ENCODE peak calls at places on chromosomes 3 and 15, in ten cellular contexts. Q is C1 segment of cervical spinal cord; B is tibial artery; H is adipocyte; P is stimulated activated CD4-positive, alpha-beta T cell treated with anti-CD3 and anti-CD28 coated beads, TNF-alpha, amount 100 ng/mL, for 48 hours; J is stomach; D is activated CD8-positive, alpha-beta memory T cell treated with anti-CD3 and anti-CD28 coated beads for 24 hours; W is DND-41; L is CD4-positive, CD25-positive, alpha-beta regulatory T cell; S is Right ventricle myocardium superior. X is an unnamed sample.

GRCh38 chr3:60431599-60431958 is 819.7 kb downstream of the FHIT start:
- DNase-seq in Q (no peak), B (no peak), H (no peak), P (no peak), J (no peak), D (no peak), W (no peak), L (peak), S (no peak), X (no peak)

GRCh38 chr3:187989458-187990153 is 164.4 kb upstream of the LPP start:
- DNase-seq in Q (no peak), B (no peak), H (no peak), P (no peak), J (no peak), D (no peak), W (no peak), L (no peak), S (no peak), X (peak)

GRCh38 chr15:25481208-25481862 is 42.5 kb upstream of the UBE3A start:
- DNase-seq in Q (no peak), B (no peak), H (peak), P (no peak), J (no peak), D (no peak), W (no peak), L (no peak), S (no peak), X (peak)

GRCh38 chr15:72838311-72838731 is 54.8 kb upstream of the ADPGK start:
- DNase-seq in Q (no peak), B (peak), H (no peak), P (no peak), J (no peak), D (no peak), W (no peak), L (no peak), S (no peak), X (no peak)

GRCh38 chr3:29720660-29721059 is 439.8 kb downstream of the RBMS3 start:
- DNase-seq in Q (no peak), B (no peak), H (no peak), P (no peak), J (no peak), D (no peak), W (no peak), L (no peak), S (no peak), X (no peak)

GRCh38 chr3:109125902-109126301 is 8.0 kb upstream of the MORC1 start:
- DNase-seq in Q (no peak), B (no peak), H (no peak), P (no peak), J (no peak), D (no peak), W (no peak), L (no peak), S (no peak), X (no peak)

GRCh38 chr3:126270145-126270811 is 86.9 kb downstream of the KLF15 start:
- DNase-seq in Q (peak), B (peak), H (peak), P (no peak), J (peak), D (no peak), W (no peak), L (no peak), S (peak), X (peak)

GRCh38 chr15:52102468-52102867 is 10.1 kb downstream of the BCL2L10 start:
- DNase-seq in Q (no peak), B (no peak), H (peak), P (no peak), J (no peak), D (no peak), W (no peak), L (no peak), S (no peak), X (no peak)

GRCh38 chr15:72411544-72411943 is 13.4 kb downstream of the TMEM202 start:
- DNase-seq in Q (no peak), B (no peak), H (no peak), P (no peak), J (no peak), D (no peak), W (no peak), L (no peak), S (no peak), X (no peak)

GRCh38 chr3:195755391-195755790 is 34.6 kb downstream of the MUC20 start:
- DNase-seq in Q (no peak), B (peak), H (no peak), P (no peak), J (no peak), D (no peak), W (no peak), L (no peak), S (no peak), X (no peak)

GRCh38 chr3:64399205-64399800 is 174.0 kb upstream of the PRICKLE2 start:
- DNase-seq in Q (no peak), B (no peak), H (peak), P (peak), J (no peak), D (no peak), W (no peak), L (no peak), S (no peak), X (peak)

GRCh38 chr3:188061133-188061532 is 92.8 kb upstream of the LPP start:
- DNase-seq in Q (no peak), B (no peak), H (peak), P (peak), J (no peak), D (peak), W (peak), L (peak), S (no peak), X (no peak)

GRCh38 chr15:77081971-77082370 is 11.1 kb upstream of the TSPAN3 start:
- DNase-seq in Q (no peak), B (no peak), H (no peak), P (no peak), J (no peak), D (no peak), W (no peak), L (no peak), S (no peak), X (no peak)

GRCh38 chr15:90233701-90234518 is at the start of the genes CIB1 and GDPGP1:
- DNase-seq in Q (peak), B (peak), H (peak), P (peak), J (peak), D (peak), W (peak), L (peak), S (peak), X (peak)

GRCh38 chr15:31360843-31361763 is 34.5 kb downstream of the KLF13 start:
- DNase-seq in Q (no peak), B (no peak), H (no peak), P (no peak), J (peak), D (peak), W (peak), L (peak), S (peak), X (peak)

GRCh38 chr15:89364341-89364740 is 29.7 kb upstream of the POLG start:
- DNase-seq in Q (peak), B (no peak), H (no peak), P (no peak), J (no peak), D (no peak), W (no peak), L (no peak), S (no peak), X (no peak)

GRCh38 chr3:54222318-54222717 is 100.0 kb downstream of the CACNA2D3 start:
- DNase-seq in Q (no peak), B (no peak), H (no peak), P (no peak), J (no peak), D (no peak), W (no peak), L (no peak), S (no peak), X (no peak)

GRCh38 chr15:89051875-89052274 is 36.4 kb upstream of the ABHD2 start:
- DNase-seq in Q (no peak), B (no peak), H (peak), P (no peak), J (no peak), D (no peak), W (no peak), L (no peak), S (no peak), X (no peak)

GRCh38 chr3:44905501-44906159 is 31.2 kb downstream of the TGM4 start:
- DNase-seq in Q (no peak), B (no peak), H (no peak), P (no peak), J (no peak), D (no peak), W (no peak), L (no peak), S (no peak), X (no peak)

GRCh38 chr3:190258634-190259033 is 63.6 kb downstream of the CLDN1 start:
- DNase-seq in Q (no peak), B (no peak), H (peak), P (no peak), J (no peak), D (no peak), W (no peak), L (no peak), S (peak), X (no peak)

GRCh38 chr3:194931366-194931765 is 245.7 kb downstream of the FAM43A start:
- DNase-seq in Q (no peak), B (no peak), H (no peak), P (no peak), J (no peak), D (peak), W (no peak), L (no peak), S (no peak), X (no peak)

GRCh38 chr3:193563999-193564398 is 9.3 kb upstream of the ATP13A4 start:
- DNase-seq in Q (no peak), B (no peak), H (no peak), P (no peak), J (peak), D (no peak), W (no peak), L (no peak), S (no peak), X (peak)

GRCh38 chr3:159418571-159419526 is 569.8 kb upstream of the IL12A start:
- DNase-seq in Q (no peak), B (no peak), H (peak), P (no peak), J (no peak), D (no peak), W (no peak), L (no peak), S (no peak), X (no peak)

GRCh38 chr15:67090297-67091072 is 25.1 kb downstream of the SMAD3 start:
- DNase-seq in Q (no peak), B (no peak), H (no peak), P (no peak), J (no peak), D (no peak), W (no peak), L (no peak), S (no peak), X (no peak)

GRCh38 chr15:77836116-77836798 is 203.5 kb upstream of the LINGO1 start:
- DNase-seq in Q (no peak), B (peak), H (peak), P (no peak), J (no peak), D (no peak), W (no peak), L (no peak), S (no peak), X (no peak)

GRCh38 chr15:95561463-95561862 is 769.0 kb upstream of the NR2F2 start:
- DNase-seq in Q (no peak), B (no peak), H (no peak), P (no peak), J (no peak), D (no peak), W (no peak), L (no peak), S (no peak), X (no peak)

GRCh38 chr3:186107148-186108105 is 1.5 kb downstream of the ETV5 start:
- DNase-seq in Q (peak), B (peak), H (peak), P (no peak), J (peak), D (peak), W (peak), L (peak), S (peak), X (peak)

GRCh38 chr15:42385206-42385979 is 26.1 kb downstream of the CAPN3 start:
- DNase-seq in Q (no peak), B (no peak), H (peak), P (peak), J (peak), D (no peak), W (peak), L (no peak), S (no peak), X (peak)

GRCh38 chr15:37395100-37395468 is 294.7 kb upstream of the MEIS2 start:
- DNase-seq in Q (no peak), B (no peak), H (no peak), P (no peak), J (no peak), D (no peak), W (no peak), L (no peak), S (no peak), X (no peak)

GRCh38 chr3:153215971-153216370 is 53.9 kb downstream of the RAP2B start:
- DNase-seq in Q (no peak), B (no peak), H (no peak), P (no peak), J (no peak), D (no peak), W (no peak), L (no peak), S (no peak), X (no peak)

GRCh38 chr3:5201536-5201935 is 14.0 kb downstream of the EDEM1 start:
- DNase-seq in Q (no peak), B (no peak), H (no peak), P (no peak), J (no peak), D (no peak), W (no peak), L (no peak), S (no peak), X (no peak)

GRCh38 chr3:24493951-24494615 is 567 bp downstream of the THRB start:
- DNase-seq in Q (peak), B (peak), H (peak), P (no peak), J (peak), D (no peak), W (no peak), L (no peak), S (peak), X (peak)

GRCh38 chr3:39183231-39184080 is 8.9 kb downstream of the XIRP1 start:
- DNase-seq in Q (no peak), B (no peak), H (no peak), P (no peak), J (no peak), D (peak), W (no peak), L (no peak), S (no peak), X (no peak)

GRCh38 chr15:77612958-77613601 is 19.6 kb downstream of the LINGO1 start:
- DNase-seq in Q (no peak), B (no peak), H (no peak), P (no peak), J (no peak), D (no peak), W (no peak), L (no peak), S (no peak), X (no peak)

GRCh38 chr3:131353946-131354345 is 27.6 kb upstream of the NUDT16 start:
- DNase-seq in Q (no peak), B (no peak), H (no peak), P (no peak), J (no peak), D (no peak), W (no peak), L (no peak), S (no peak), X (no peak)

GRCh38 chr15:81001180-81002003 is 669 bp downstream of the TLNRD1 start:
- DNase-seq in Q (no peak), B (peak), H (peak), P (peak), J (peak), D (peak), W (peak), L (peak), S (peak), X (peak)

X was measured in thyroid gland.